ENCODE peak calls at places on chromosomes 3 and 15, in seven cellular contexts. W, S, T, L, Y, H and R are unnamed samples.

GRCh38 chr3:38054166-38054991 is 15.4 kb downstream of the DLEC1 start:
- DNase-seq in H (no peak), T (no peak), L (no peak), S (no peak), W (no peak), Y (no peak), R (no peak)

GRCh38 chr15:90097475-90097874 is 4.8 kb downstream of the IDH2 start:
- DNase-seq in L (no peak), H (peak), Y (no peak), T (no peak), S (no peak), W (no peak), R (peak)

GRCh38 chr3:135792174-135792573 is 173.4 kb upstream of the PPP2R3A start:
- DNase-seq in H (no peak), T (no peak), S (no peak), W (no peak), Y (no peak), L (no peak), R (no peak)

GRCh38 chr3:65190111-65190510 is 502.3 kb upstream of the ADAMTS9 start:
- DNase-seq in T (no peak), H (no peak), L (no peak), W (no peak), S (no peak), Y (no peak), R (no peak)

GRCh38 chr3:99881121-99881524 is 63.5 kb downstream of the CMSS1 start:
- DNase-seq in Y (no peak), T (no peak), W (no peak), S (no peak), L (no peak), H (no peak), R (no peak)

GRCh38 chr3:81545572-81545971 is 215.9 kb downstream of the GBE1 start:
- DNase-seq in Y (no peak), T (no peak), W (no peak), S (peak), L (no peak), H (no peak), R (no peak)

GRCh38 chr3:36957862-36958686 is 13.2 kb upstream of the TRANK1 start:
- DNase-seq in L (peak), S (peak), Y (no peak), W (no peak), T (no peak), H (no peak), R (no peak)

GRCh38 chr15:45121706-45122417 is 7.7 kb downstream of the DUOXA2 start:
- DNase-seq in W (no peak), H (no peak), L (peak), Y (no peak), T (no peak), S (peak), R (no peak)

GRCh38 chr15:66723826-66724731 is 22.0 kb downstream of the SMAD6 start:
- DNase-seq in L (peak), T (no peak), H (no peak), W (no peak), Y (no peak), S (peak), R (no peak)

GRCh38 chr15:66738595-66738994 is 36.6 kb downstream of the SMAD6 start:
- DNase-seq in W (no peak), H (no peak), T (no peak), L (no peak), Y (peak), S (no peak), R (no peak)

GRCh38 chr3:196111939-196112386 is 30.1 kb upstream of the TFRC start:
- DNase-seq in T (no peak), Y (no peak), H (peak), L (no peak), S (no peak), W (no peak), R (peak)

GRCh38 chr3:99624536-99625236 is 13.7 kb upstream of the COL8A1 start:
- DNase-seq in Y (no peak), S (no peak), T (no peak), H (peak), L (no peak), W (no peak), R (no peak)

DNA sequence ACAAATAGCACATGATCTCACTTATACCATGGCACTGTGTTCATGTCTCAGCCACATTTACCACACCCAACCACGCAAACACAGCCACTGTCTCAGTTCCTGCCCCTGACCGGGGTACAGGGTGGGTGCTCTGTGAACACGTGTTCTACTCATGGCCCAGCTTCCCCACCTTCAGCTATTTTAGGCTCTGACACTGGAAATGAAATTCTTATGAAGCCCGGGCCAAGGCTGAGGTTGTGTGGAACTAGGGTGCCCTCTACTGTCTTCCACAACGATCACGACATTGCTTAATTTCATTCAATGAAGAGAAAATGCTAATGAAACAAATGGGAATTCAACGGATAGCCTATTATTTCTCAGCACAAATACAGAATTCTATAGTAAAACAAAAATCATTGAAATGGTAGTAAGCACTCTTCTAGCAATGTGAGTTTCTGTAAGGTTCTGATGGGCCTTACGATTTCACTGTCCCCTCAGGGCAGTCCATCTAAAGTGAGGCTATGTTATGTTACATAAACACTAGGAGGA is 2.1 kb upstream of the GABRA5 start:
- DNase-seq in S (peak), Y (no peak), L (no peak), T (no peak), H (no peak), W (peak), R (no peak)
- TF ChIP-seq CTCF in S (peak), Y (peak), L (peak), T (no peak), H (no peak), W (peak), R (peak)

DNA sequence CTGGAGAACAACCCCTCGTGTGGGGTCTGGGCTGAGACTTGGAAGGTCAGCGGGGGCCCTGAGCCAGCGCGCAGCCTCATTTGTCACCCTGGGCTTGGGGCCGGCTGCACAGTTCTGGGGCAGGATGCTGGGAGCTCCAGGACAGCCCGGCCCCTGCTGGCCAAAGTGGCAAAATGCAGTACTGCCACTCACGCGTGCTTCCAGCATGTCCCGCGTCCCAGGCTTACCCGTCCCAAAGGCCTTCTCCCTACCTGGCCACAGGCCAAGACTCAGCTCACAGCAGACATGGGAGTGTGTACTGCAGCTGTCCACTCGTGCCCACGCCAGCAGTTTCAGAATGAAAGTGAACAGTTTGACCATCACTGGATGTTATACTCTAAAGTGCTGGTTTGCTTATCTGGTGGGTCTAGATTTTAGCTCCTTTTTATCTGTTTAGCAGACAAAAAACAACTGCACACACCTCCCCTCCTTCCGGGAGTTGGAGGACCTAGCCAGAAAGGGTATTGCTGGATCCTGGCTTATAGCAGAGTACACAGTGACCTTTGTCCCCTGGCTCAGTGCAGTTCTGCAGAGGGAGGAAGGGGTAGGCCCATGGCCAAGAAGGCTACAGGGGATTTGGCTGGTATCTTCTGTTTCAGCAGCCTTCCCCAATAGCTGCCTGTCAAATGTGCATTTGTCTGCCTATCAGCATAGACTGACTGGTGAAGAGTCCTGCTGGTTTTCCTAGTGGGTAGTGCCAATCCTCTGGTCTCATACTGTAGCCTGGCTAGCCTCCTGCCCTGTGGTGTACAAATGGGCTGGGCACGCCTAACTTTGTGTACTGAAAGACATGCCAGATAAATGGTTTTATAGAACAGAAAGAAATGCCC is 23.2 kb upstream of the IP6K2 start:
- DNase-seq in S (peak), T (no peak), W (peak), H (peak), Y (peak), L (no peak), R (no peak)
- H3K4me3 ChIP-seq in S (peak), T (no peak), W (no peak), H (no peak), Y (no peak), L (no peak), R (no peak)

GRCh38 chr3:129164500-129164899 is 3.6 kb upstream of the ISY1 start:
- DNase-seq in H (no peak), L (no peak), S (no peak), W (no peak), Y (no peak), T (no peak), R (no peak)

GRCh38 chr3:129166579-129167332 is 5.9 kb upstream of the ISY1 start:
- DNase-seq in H (no peak), L (no peak), S (no peak), Y (no peak), T (no peak), W (no peak), R (no peak)

GRCh38 chr3:129161860-129162271 is 1.0 kb upstream of the ISY1 start:
- DNase-seq in L (no peak), W (peak), T (no peak), Y (no peak), S (no peak), H (peak), R (no peak)

GRCh38 chr3:129160891-129161859 is at the start of gene ISY1:
- DNase-seq in Y (peak), H (peak), W (peak), L (peak), S (peak), T (peak), R (peak)

GRCh38 chr3:129162729-129163579 is 2.1 kb upstream of the ISY1 start:
- DNase-seq in T (no peak), Y (no peak), S (no peak), W (peak), H (peak), L (no peak), R (no peak)
- TF ChIP-seq CTCF in T (no peak), Y (no peak), S (peak), W (peak), H (peak), L (peak), R (peak)

GRCh38 chr3:146739203-146739671 is 134.1 kb upstream of the PLSCR5 start:
- DNase-seq in H (peak), T (no peak), W (no peak), Y (no peak), S (no peak), L (no peak), R (no peak)
- H3K4me3 ChIP-seq in H (no peak), T (no peak), W (no peak), Y (no peak), S (no peak), L (no peak), R (no peak)

GRCh38 chr3:143119974-143120715 is 574 bp downstream of the CHST2 start:
- DNase-seq in L (no peak), H (peak), S (peak), Y (no peak), W (peak), T (no peak), R (no peak)
- TF ChIP-seq CTCF in L (no peak), H (no peak), S (no peak), Y (no peak), W (peak), T (no peak), R (no peak)